ENCODE peak calls at places on chromosomes 13 and 19, in seven cellular contexts. One of them, this sample, is unnamed.

GRCh38 chr13:99991013-99991805 is 9.6 kb downstream of the ZIC2 start:
- DNase-seq in aorta: peak
- DNase-seq in uterus: no peak
- DNase-seq in esophagus squamous epithelium: no peak
- DNase-seq in psoas muscle: no peak
- DNase-seq in K562: no peak
- DNase-seq in CD8-positive, alpha-beta memory T cell: no peak
- DNase-seq in this sample: no peak

GRCh38 chr19:45780448-45781281 is 1.6 kb downstream of the DMPK start:
- DNase-seq in aorta: peak
- DNase-seq in uterus: peak
- DNase-seq in esophagus squamous epithelium: no peak
- DNase-seq in psoas muscle: no peak
- DNase-seq in K562: peak
- DNase-seq in CD8-positive, alpha-beta memory T cell: no peak
- DNase-seq in this sample: no peak

GRCh38 chr13:82129281-82129680 is 1753.0 kb downstream of the SLITRK1 start:
- DNase-seq in aorta: no peak
- DNase-seq in uterus: no peak
- DNase-seq in esophagus squamous epithelium: no peak
- DNase-seq in psoas muscle: no peak
- DNase-seq in K562: no peak
- DNase-seq in CD8-positive, alpha-beta memory T cell: no peak
- DNase-seq in this sample: no peak

GRCh38 chr19:11168568-11168967 is 13.0 kb upstream of the SPC24 start:
- DNase-seq in aorta: no peak
- DNase-seq in uterus: no peak
- DNase-seq in esophagus squamous epithelium: no peak
- DNase-seq in psoas muscle: no peak
- DNase-seq in K562: no peak
- DNase-seq in CD8-positive, alpha-beta memory T cell: no peak
- DNase-seq in this sample: no peak

GRCh38 chr13:79405501-79405830 is 589 bp downstream of the RBM26 start:
- DNase-seq in aorta: no peak
- DNase-seq in uterus: no peak
- DNase-seq in esophagus squamous epithelium: no peak
- DNase-seq in psoas muscle: no peak
- DNase-seq in K562: peak
- DNase-seq in CD8-positive, alpha-beta memory T cell: no peak
- DNase-seq in this sample: no peak

GRCh38 chr19:33905937-33906577 is 109.4 kb downstream of the KCTD15 start:
- DNase-seq in aorta: peak
- DNase-seq in uterus: peak
- DNase-seq in esophagus squamous epithelium: no peak
- DNase-seq in psoas muscle: peak
- DNase-seq in K562: peak
- DNase-seq in CD8-positive, alpha-beta memory T cell: no peak
- DNase-seq in this sample: no peak

GRCh38 chr13:114268344-114269280 is 12.8 kb upstream of the UPF3A start:
- DNase-seq in aorta: no peak
- DNase-seq in uterus: no peak
- DNase-seq in esophagus squamous epithelium: no peak
- DNase-seq in psoas muscle: no peak
- DNase-seq in K562: no peak
- DNase-seq in CD8-positive, alpha-beta memory T cell: no peak
- DNase-seq in this sample: no peak

GRCh38 chr13:108214511-108215383 is 589 bp downstream of the LIG4 start:
- DNase-seq in aorta: peak
- DNase-seq in uterus: no peak
- DNase-seq in esophagus squamous epithelium: peak
- DNase-seq in psoas muscle: peak
- DNase-seq in K562: no peak
- DNase-seq in CD8-positive, alpha-beta memory T cell: no peak
- DNase-seq in this sample: no peak

GRCh38 chr19:41192574-41193419 is at the start of gene CYP2S1:
- DNase-seq in aorta: no peak
- DNase-seq in uterus: no peak
- DNase-seq in esophagus squamous epithelium: no peak
- DNase-seq in psoas muscle: no peak
- DNase-seq in K562: peak
- DNase-seq in CD8-positive, alpha-beta memory T cell: no peak
- DNase-seq in this sample: no peak

GRCh38 chr13:65600702-65601101 is 1629.4 kb downstream of the PCDH9 start:
- DNase-seq in aorta: no peak
- DNase-seq in uterus: no peak
- DNase-seq in esophagus squamous epithelium: no peak
- DNase-seq in psoas muscle: no peak
- DNase-seq in K562: no peak
- DNase-seq in CD8-positive, alpha-beta memory T cell: no peak
- DNase-seq in this sample: no peak

GRCh38 chr19:6260912-6261636 is 18.7 kb downstream of the MLLT1 start:
- DNase-seq in aorta: peak
- DNase-seq in uterus: peak
- DNase-seq in esophagus squamous epithelium: no peak
- DNase-seq in psoas muscle: no peak
- DNase-seq in K562: peak
- DNase-seq in CD8-positive, alpha-beta memory T cell: no peak
- DNase-seq in this sample: peak

GRCh38 chr19:49342291-49342721 is 7.1 kb downstream of the CD37 start:
- DNase-seq in aorta: peak
- DNase-seq in uterus: peak
- DNase-seq in esophagus squamous epithelium: no peak
- DNase-seq in psoas muscle: no peak
- DNase-seq in K562: no peak
- DNase-seq in CD8-positive, alpha-beta memory T cell: no peak
- DNase-seq in this sample: no peak

GRCh38 chr19:57552432-57552831 is 7.2 kb downstream of the ZNF550 start:
- DNase-seq in aorta: no peak
- DNase-seq in uterus: no peak
- DNase-seq in esophagus squamous epithelium: no peak
- DNase-seq in psoas muscle: no peak
- DNase-seq in K562: no peak
- DNase-seq in CD8-positive, alpha-beta memory T cell: no peak
- DNase-seq in this sample: no peak

GRCh38 chr19:12597594-12597993 is 13.0 kb downstream of the ZNF490 start:
- DNase-seq in aorta: peak
- DNase-seq in uterus: no peak
- DNase-seq in esophagus squamous epithelium: no peak
- DNase-seq in psoas muscle: no peak
- DNase-seq in K562: no peak
- DNase-seq in CD8-positive, alpha-beta memory T cell: no peak
- DNase-seq in this sample: no peak

GRCh38 chr19:54178581-54179261 is 5.8 kb upstream of the TMC4 start:
- DNase-seq in aorta: no peak
- DNase-seq in uterus: no peak
- DNase-seq in esophagus squamous epithelium: no peak
- DNase-seq in psoas muscle: peak
- DNase-seq in K562: peak
- DNase-seq in CD8-positive, alpha-beta memory T cell: no peak
- DNase-seq in this sample: peak

GRCh38 chr19:22622901-22623840 is 11.0 kb upstream of the ZNF492 start:
- DNase-seq in aorta: peak
- DNase-seq in uterus: no peak
- DNase-seq in esophagus squamous epithelium: no peak
- DNase-seq in psoas muscle: peak
- DNase-seq in K562: no peak
- DNase-seq in CD8-positive, alpha-beta memory T cell: no peak
- DNase-seq in this sample: no peak

DNA sequence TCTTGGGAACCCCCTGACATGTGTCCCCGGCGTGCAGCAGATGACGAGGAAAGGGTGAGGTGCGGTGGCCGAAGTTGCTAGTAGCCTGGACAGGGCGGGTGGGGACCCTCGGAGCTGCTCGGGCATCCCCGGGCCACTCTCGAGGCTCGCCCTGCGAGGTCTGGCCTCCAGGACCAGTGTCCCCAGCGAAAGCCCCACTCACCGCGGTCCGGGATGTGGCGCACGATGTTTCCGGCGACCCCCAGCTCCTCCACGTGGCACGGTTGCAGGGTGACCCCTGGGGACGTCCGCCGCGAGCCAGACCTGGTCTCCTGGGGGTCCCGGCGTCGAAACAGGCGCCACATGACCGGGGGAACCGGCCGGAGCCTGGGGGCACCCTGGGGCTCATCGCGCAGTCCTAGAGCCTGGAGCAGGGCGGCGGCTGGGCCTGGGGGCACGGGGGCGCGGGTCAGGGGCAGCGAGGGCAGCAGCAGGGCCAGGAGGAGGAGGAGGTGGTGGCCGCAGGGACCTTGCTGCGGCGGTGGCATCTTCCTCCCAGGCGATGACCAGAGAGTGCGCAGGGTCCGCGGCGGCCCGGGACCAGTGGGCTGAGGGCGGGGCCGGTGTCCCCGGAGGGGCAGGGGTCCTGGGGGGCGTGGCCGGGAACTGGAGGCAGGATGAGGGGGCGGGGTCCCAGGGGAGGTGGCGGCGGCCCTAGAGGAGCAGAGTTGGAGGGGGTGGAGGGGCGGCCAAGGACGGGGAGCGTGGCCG is 26.0 kb downstream of the CERS1 start:
- DNase-seq in aorta: peak
- DNase-seq in uterus: no peak
- DNase-seq in esophagus squamous epithelium: no peak
- DNase-seq in psoas muscle: peak
- DNase-seq in K562: no peak
- DNase-seq in CD8-positive, alpha-beta memory T cell: no peak
- DNase-seq in this sample: no peak
- H3K4me3 ChIP-seq in aorta: no peak
- H3K4me3 ChIP-seq in uterus: no peak
- H3K4me3 ChIP-seq in esophagus squamous epithelium: no peak
- H3K4me3 ChIP-seq in psoas muscle: no peak
- H3K4me3 ChIP-seq in K562: no peak
- H3K4me3 ChIP-seq in CD8-positive, alpha-beta memory T cell: no peak
- H3K4me3 ChIP-seq in this sample: no peak

GRCh38 chr13:29572575-29572974 is 22.9 kb downstream of the SLC7A1 start:
- DNase-seq in aorta: no peak
- DNase-seq in uterus: no peak
- DNase-seq in esophagus squamous epithelium: no peak
- DNase-seq in psoas muscle: no peak
- DNase-seq in K562: no peak
- DNase-seq in CD8-positive, alpha-beta memory T cell: no peak
- DNase-seq in this sample: no peak

GRCh38 chr13:29569253-29570057 is 26.0 kb downstream of the SLC7A1 start:
- DNase-seq in aorta: no peak
- DNase-seq in uterus: no peak
- DNase-seq in esophagus squamous epithelium: no peak
- DNase-seq in psoas muscle: no peak
- DNase-seq in K562: no peak
- DNase-seq in CD8-positive, alpha-beta memory T cell: no peak
- DNase-seq in this sample: no peak

GRCh38 chr13:29573190-29573589 is 22.3 kb downstream of the SLC7A1 start:
- DNase-seq in aorta: no peak
- DNase-seq in uterus: no peak
- DNase-seq in esophagus squamous epithelium: peak
- DNase-seq in psoas muscle: no peak
- DNase-seq in K562: no peak
- DNase-seq in CD8-positive, alpha-beta memory T cell: no peak
- DNase-seq in this sample: no peak

GRCh38 chr13:29570058-29570654 is 25.3 kb downstream of the SLC7A1 start:
- DNase-seq in aorta: no peak
- DNase-seq in uterus: no peak
- DNase-seq in esophagus squamous epithelium: no peak
- DNase-seq in psoas muscle: no peak
- DNase-seq in K562: no peak
- DNase-seq in CD8-positive, alpha-beta memory T cell: no peak
- DNase-seq in this sample: no peak

GRCh38 chr13:29571876-29572570 is 23.5 kb downstream of the SLC7A1 start:
- DNase-seq in aorta: no peak
- DNase-seq in uterus: no peak
- DNase-seq in esophagus squamous epithelium: no peak
- DNase-seq in psoas muscle: no peak
- DNase-seq in K562: no peak
- DNase-seq in CD8-positive, alpha-beta memory T cell: no peak
- DNase-seq in this sample: no peak
- H3K27ac ChIP-seq in aorta: no peak
- H3K27ac ChIP-seq in uterus: no peak
- H3K27ac ChIP-seq in esophagus squamous epithelium: peak
- H3K27ac ChIP-seq in psoas muscle: no peak
- H3K27ac ChIP-seq in K562: no peak
- H3K27ac ChIP-seq in CD8-positive, alpha-beta memory T cell: no peak
- H3K27ac ChIP-seq in this sample: no peak

GRCh38 chr13:112674412-112675383 is 15.1 kb upstream of the ATP11A start:
- DNase-seq in aorta: no peak
- DNase-seq in uterus: peak
- DNase-seq in esophagus squamous epithelium: no peak
- DNase-seq in psoas muscle: no peak
- DNase-seq in K562: no peak
- DNase-seq in CD8-positive, alpha-beta memory T cell: no peak
- DNase-seq in this sample: no peak
- H3K4me3 ChIP-seq in aorta: no peak
- H3K4me3 ChIP-seq in uterus: no peak
- H3K4me3 ChIP-seq in esophagus squamous epithelium: no peak
- H3K4me3 ChIP-seq in psoas muscle: no peak
- H3K4me3 ChIP-seq in K562: no peak
- H3K4me3 ChIP-seq in CD8-positive, alpha-beta memory T cell: no peak
- H3K4me3 ChIP-seq in this sample: no peak

GRCh38 chr19:14544977-14545715 is 15.8 kb downstream of the TECR start:
- DNase-seq in aorta: no peak
- DNase-seq in uterus: no peak
- DNase-seq in esophagus squamous epithelium: no peak
- DNase-seq in psoas muscle: peak
- DNase-seq in K562: no peak
- DNase-seq in CD8-positive, alpha-beta memory T cell: no peak
- DNase-seq in this sample: no peak
- H3K27ac ChIP-seq in aorta: no peak
- H3K27ac ChIP-seq in uterus: no peak
- H3K27ac ChIP-seq in esophagus squamous epithelium: peak
- H3K27ac ChIP-seq in psoas muscle: peak
- H3K27ac ChIP-seq in K562: no peak
- H3K27ac ChIP-seq in CD8-positive, alpha-beta memory T cell: no peak
- H3K27ac ChIP-seq in this sample: no peak

GRCh38 chr13:48319458-48320395 is 16.2 kb downstream of the RB1 start:
- DNase-seq in aorta: no peak
- DNase-seq in uterus: no peak
- DNase-seq in esophagus squamous epithelium: no peak
- DNase-seq in psoas muscle: no peak
- DNase-seq in K562: no peak
- DNase-seq in CD8-positive, alpha-beta memory T cell: no peak
- DNase-seq in this sample: peak
- H3K4me3 ChIP-seq in aorta: no peak
- H3K4me3 ChIP-seq in uterus: no peak
- H3K4me3 ChIP-seq in esophagus squamous epithelium: peak
- H3K4me3 ChIP-seq in psoas muscle: no peak
- H3K4me3 ChIP-seq in K562: no peak
- H3K4me3 ChIP-seq in CD8-positive, alpha-beta memory T cell: peak
- H3K4me3 ChIP-seq in this sample: peak